ENCODE peak calls at places on chromosome 1, in ten cellular contexts. One of them, this sample, is unnamed.

GRCh38 chr1:229027158-229027557 is 243.8 kb upstream of the RAB4A start:
- DNase-seq in esophagus muscularis mucosa: no peak
- DNase-seq in H1: no peak
- DNase-seq in body of pancreas: no peak
- DNase-seq in ovary: no peak
- DNase-seq in esophagus squamous epithelium: no peak
- DNase-seq in IMR-90: no peak
- DNase-seq in transverse colon: no peak
- DNase-seq in K562: no peak
- DNase-seq in Peyer's patch: no peak
- DNase-seq in this sample: no peak

GRCh38 chr1:160177231-160177630 is 13.1 kb upstream of the CASQ1 start:
- DNase-seq in esophagus squamous epithelium: no peak
- DNase-seq in H1: no peak
- DNase-seq in K562: no peak
- DNase-seq in esophagus muscularis mucosa: no peak
- DNase-seq in IMR-90: no peak
- DNase-seq in ovary: no peak
- DNase-seq in Peyer's patch: no peak
- DNase-seq in body of pancreas: no peak
- DNase-seq in transverse colon: no peak
- DNase-seq in this sample: no peak

GRCh38 chr1:199113265-199113869 is 474.5 kb downstream of the PTPRC start:
- DNase-seq in esophagus squamous epithelium: no peak
- DNase-seq in transverse colon: peak; percentile 54
- DNase-seq in esophagus muscularis mucosa: no peak
- DNase-seq in H1: peak; percentile 38
- DNase-seq in Peyer's patch: peak; percentile 58
- DNase-seq in K562: no peak
- DNase-seq in ovary: no peak
- DNase-seq in IMR-90: peak; percentile 82
- DNase-seq in body of pancreas: peak; percentile 63
- DNase-seq in this sample: peak; percentile 34

GRCh38 chr1:182245040-182245439 is 146.6 kb downstream of the GLUL start:
- DNase-seq in K562: no peak
- DNase-seq in transverse colon: no peak
- DNase-seq in IMR-90: no peak
- DNase-seq in Peyer's patch: no peak
- DNase-seq in esophagus muscularis mucosa: no peak
- DNase-seq in body of pancreas: no peak
- DNase-seq in ovary: no peak
- DNase-seq in esophagus squamous epithelium: no peak
- DNase-seq in H1: no peak
- DNase-seq in this sample: no peak

GRCh38 chr1:7568901-7569524 is 202.1 kb upstream of the VAMP3 start:
- DNase-seq in IMR-90: no peak
- DNase-seq in esophagus squamous epithelium: no peak
- DNase-seq in body of pancreas: no peak
- DNase-seq in ovary: no peak
- DNase-seq in Peyer's patch: no peak
- DNase-seq in transverse colon: no peak
- DNase-seq in H1: no peak
- DNase-seq in esophagus muscularis mucosa: no peak
- DNase-seq in K562: no peak
- DNase-seq in this sample: no peak

GRCh38 chr1:205424881-205425635 is 3.2 kb upstream of the LEMD1 start:
- DNase-seq in H1: no peak
- DNase-seq in K562: no peak
- DNase-seq in transverse colon: no peak
- DNase-seq in IMR-90: no peak
- DNase-seq in Peyer's patch: no peak
- DNase-seq in ovary: no peak
- DNase-seq in esophagus squamous epithelium: no peak
- DNase-seq in body of pancreas: no peak
- DNase-seq in esophagus muscularis mucosa: no peak
- DNase-seq in this sample: no peak

GRCh38 chr1:212284332-212284743 is 872 bp upstream of the PPP2R5A start:
- DNase-seq in H1: no peak
- DNase-seq in esophagus muscularis mucosa: no peak
- DNase-seq in transverse colon: no peak
- DNase-seq in ovary: no peak
- DNase-seq in body of pancreas: no peak
- DNase-seq in IMR-90: peak; percentile 16
- DNase-seq in Peyer's patch: no peak
- DNase-seq in esophagus squamous epithelium: no peak
- DNase-seq in K562: no peak
- DNase-seq in this sample: no peak

GRCh38 chr1:53562256-53562982 is 103.2 kb downstream of the DMRTB1 start:
- DNase-seq in ovary: no peak
- DNase-seq in Peyer's patch: peak; percentile 36
- DNase-seq in esophagus squamous epithelium: no peak
- DNase-seq in IMR-90: peak; percentile 30
- DNase-seq in body of pancreas: no peak
- DNase-seq in transverse colon: peak; percentile 2
- DNase-seq in esophagus muscularis mucosa: no peak
- DNase-seq in H1: no peak
- DNase-seq in K562: no peak
- DNase-seq in this sample: no peak

GRCh38 chr1:94335950-94336349 is 82.2 kb upstream of the ABCD3 start:
- DNase-seq in esophagus muscularis mucosa: no peak
- DNase-seq in body of pancreas: peak; percentile 82
- DNase-seq in ovary: peak; percentile 73
- DNase-seq in esophagus squamous epithelium: peak; percentile 14
- DNase-seq in H1: no peak
- DNase-seq in IMR-90: peak; percentile 95
- DNase-seq in transverse colon: peak; percentile 70
- DNase-seq in Peyer's patch: peak; percentile 79
- DNase-seq in K562: peak; percentile 27
- DNase-seq in this sample: peak; percentile 73

GRCh38 chr1:58082596-58082995 is 463.9 kb downstream of the OMA1 start:
- DNase-seq in esophagus muscularis mucosa: no peak
- DNase-seq in H1: no peak
- DNase-seq in IMR-90: no peak
- DNase-seq in K562: no peak
- DNase-seq in ovary: no peak
- DNase-seq in transverse colon: no peak
- DNase-seq in Peyer's patch: no peak
- DNase-seq in esophagus squamous epithelium: no peak
- DNase-seq in body of pancreas: no peak
- DNase-seq in this sample: no peak

GRCh38 chr1:32538887-32539583 is at the start of gene ZBTB8A:
- DNase-seq in transverse colon: peak; percentile 64
- DNase-seq in esophagus muscularis mucosa: no peak
- DNase-seq in ovary: peak; percentile 38
- DNase-seq in Peyer's patch: peak; percentile 53
- DNase-seq in esophagus squamous epithelium: no peak
- DNase-seq in H1: peak; percentile 15
- DNase-seq in body of pancreas: peak; percentile 68
- DNase-seq in K562: no peak
- DNase-seq in IMR-90: peak; percentile 52
- DNase-seq in this sample: peak; percentile 50

GRCh38 chr1:226659641-226660040 is 79.4 kb downstream of the ITPKB start:
- DNase-seq in esophagus squamous epithelium: no peak
- DNase-seq in body of pancreas: no peak
- DNase-seq in IMR-90: no peak
- DNase-seq in ovary: no peak
- DNase-seq in K562: no peak
- DNase-seq in esophagus muscularis mucosa: no peak
- DNase-seq in transverse colon: no peak
- DNase-seq in Peyer's patch: no peak
- DNase-seq in H1: no peak
- DNase-seq in this sample: no peak

GRCh38 chr1:230867119-230867902 is 1.0 kb downstream of the C1orf198 start:
- DNase-seq in transverse colon: no peak
- DNase-seq in H1: no peak
- DNase-seq in IMR-90: no peak
- DNase-seq in Peyer's patch: no peak
- DNase-seq in ovary: no peak
- DNase-seq in esophagus squamous epithelium: no peak
- DNase-seq in body of pancreas: no peak
- DNase-seq in esophagus muscularis mucosa: no peak
- DNase-seq in K562: no peak
- DNase-seq in this sample: no peak

GRCh38 chr1:16082283-16083038 is 9.0 kb upstream of the FAM131C start:
- DNase-seq in IMR-90: peak; percentile 55
- DNase-seq in esophagus muscularis mucosa: no peak
- DNase-seq in body of pancreas: peak; percentile 74
- DNase-seq in transverse colon: peak; percentile 82
- DNase-seq in ovary: no peak
- DNase-seq in K562: peak; percentile 85
- DNase-seq in esophagus squamous epithelium: no peak
- DNase-seq in Peyer's patch: peak; percentile 87
- DNase-seq in H1: peak; percentile 57
- DNase-seq in this sample: peak; percentile 83

GRCh38 chr1:40315239-40315794 is 1.8 kb downstream of the COL9A2 start:
- DNase-seq in ovary: peak; percentile 58
- DNase-seq in K562: peak; percentile 90
- DNase-seq in Peyer's patch: peak; percentile 92
- DNase-seq in esophagus muscularis mucosa: peak; percentile 96
- DNase-seq in transverse colon: peak; percentile 87
- DNase-seq in IMR-90: peak; percentile 83
- DNase-seq in esophagus squamous epithelium: peak; percentile 46
- DNase-seq in H1: peak; percentile 76
- DNase-seq in body of pancreas: peak; percentile 79
- DNase-seq in this sample: peak; percentile 83

GRCh38 chr1:26700711-26701110 is 4.9 kb downstream of the ARID1A start:
- DNase-seq in body of pancreas: no peak
- DNase-seq in transverse colon: no peak
- DNase-seq in K562: no peak
- DNase-seq in IMR-90: peak; percentile 60
- DNase-seq in H1: no peak
- DNase-seq in esophagus muscularis mucosa: no peak
- DNase-seq in ovary: no peak
- DNase-seq in Peyer's patch: no peak
- DNase-seq in esophagus squamous epithelium: no peak
- DNase-seq in this sample: no peak

GRCh38 chr1:245858683-245859509 is 648.2 kb downstream of the SMYD3 start:
- DNase-seq in transverse colon: no peak
- DNase-seq in K562: no peak
- DNase-seq in Peyer's patch: no peak
- DNase-seq in body of pancreas: no peak
- DNase-seq in ovary: no peak
- DNase-seq in IMR-90: peak; percentile 72
- DNase-seq in esophagus squamous epithelium: no peak
- DNase-seq in H1: no peak
- DNase-seq in esophagus muscularis mucosa: no peak
- DNase-seq in this sample: no peak

GRCh38 chr1:59375321-59376220 is 78.7 kb downstream of the FGGY start:
- DNase-seq in Peyer's patch: no peak
- DNase-seq in K562: no peak
- DNase-seq in H1: no peak
- DNase-seq in IMR-90: peak; percentile 98
- DNase-seq in esophagus muscularis mucosa: no peak
- DNase-seq in esophagus squamous epithelium: no peak
- DNase-seq in transverse colon: no peak
- DNase-seq in ovary: no peak
- DNase-seq in body of pancreas: no peak
- DNase-seq in this sample: no peak

GRCh38 chr1:196144588-196144987 is 463.7 kb downstream of the KCNT2 start:
- DNase-seq in Peyer's patch: no peak
- DNase-seq in IMR-90: no peak
- DNase-seq in esophagus squamous epithelium: no peak
- DNase-seq in K562: no peak
- DNase-seq in transverse colon: no peak
- DNase-seq in ovary: no peak
- DNase-seq in body of pancreas: no peak
- DNase-seq in esophagus muscularis mucosa: no peak
- DNase-seq in H1: no peak
- DNase-seq in this sample: no peak

GRCh38 chr1:119544165-119544762 is 37.3 kb downstream of the HSD3B1 start:
- DNase-seq in IMR-90: no peak
- DNase-seq in esophagus squamous epithelium: no peak
- DNase-seq in transverse colon: peak; percentile 13
- DNase-seq in H1: no peak
- DNase-seq in K562: peak; percentile 23
- DNase-seq in body of pancreas: peak; percentile 31
- DNase-seq in esophagus muscularis mucosa: no peak
- DNase-seq in Peyer's patch: peak; percentile 65
- DNase-seq in ovary: no peak
- DNase-seq in this sample: no peak
- TF ChIP-seq CTCF in IMR-90: peak; percentile 9
- TF ChIP-seq CTCF in esophagus squamous epithelium: peak; percentile 19
- TF ChIP-seq CTCF in transverse colon: peak; percentile 21
- TF ChIP-seq CTCF in H1: peak; percentile 71
- TF ChIP-seq CTCF in K562: peak; percentile 60
- TF ChIP-seq CTCF in body of pancreas: no peak
- TF ChIP-seq CTCF in esophagus muscularis mucosa: no peak
- TF ChIP-seq CTCF in Peyer's patch: peak; percentile 48
- TF ChIP-seq CTCF in ovary: no peak
- TF ChIP-seq CTCF in this sample: no peak

GRCh38 chr1:21539933-21540332 is 30.7 kb downstream of the ALPL start:
- DNase-seq in esophagus squamous epithelium: no peak
- DNase-seq in ovary: no peak
- DNase-seq in esophagus muscularis mucosa: no peak
- DNase-seq in body of pancreas: peak; percentile 10
- DNase-seq in IMR-90: no peak
- DNase-seq in transverse colon: peak; percentile 22
- DNase-seq in K562: peak; percentile 43
- DNase-seq in Peyer's patch: no peak
- DNase-seq in H1: no peak
- DNase-seq in this sample: peak; percentile 36
- TF ChIP-seq POLR2A in esophagus squamous epithelium: no peak
- TF ChIP-seq POLR2A in ovary: no peak
- TF ChIP-seq POLR2A in esophagus muscularis mucosa: no peak
- TF ChIP-seq POLR2A in body of pancreas: no peak
- TF ChIP-seq POLR2A in IMR-90: no peak
- TF ChIP-seq POLR2A in transverse colon: no peak
- TF ChIP-seq POLR2A in K562: no peak
- TF ChIP-seq POLR2A in Peyer's patch: no peak
- TF ChIP-seq POLR2A in H1: no peak
- TF ChIP-seq POLR2A in this sample: no peak

GRCh38 chr1:55211456-55211855 is 3.7 kb downstream of the USP24 start:
- DNase-seq in IMR-90: peak; percentile 44
- DNase-seq in K562: no peak
- DNase-seq in body of pancreas: no peak
- DNase-seq in H1: no peak
- DNase-seq in Peyer's patch: no peak
- DNase-seq in esophagus squamous epithelium: no peak
- DNase-seq in esophagus muscularis mucosa: no peak
- DNase-seq in ovary: no peak
- DNase-seq in transverse colon: no peak
- DNase-seq in this sample: no peak
- H3K4me1 ChIP-seq in IMR-90: peaks cover 10% of the 10 kb centered on the region
- H3K4me1 ChIP-seq in K562: peaks cover 15% of the 10 kb centered on the region
- H3K4me1 ChIP-seq in body of pancreas: peaks cover 56% of the 10 kb centered on the region
- H3K4me1 ChIP-seq in H1: peaks cover 7% of the 10 kb centered on the region
- H3K4me1 ChIP-seq in Peyer's patch: peaks cover 19% of the 10 kb centered on the region
- H3K4me1 ChIP-seq in esophagus squamous epithelium: peaks cover 21% of the 10 kb centered on the region
- H3K4me1 ChIP-seq in esophagus muscularis mucosa: peaks cover 53% of the 10 kb centered on the region
- H3K4me1 ChIP-seq in ovary: peaks cover 7% of the 10 kb centered on the region
- H3K4me1 ChIP-seq in transverse colon: peaks cover 50% of the 10 kb centered on the region
- H3K4me1 ChIP-seq in this sample: peaks cover 82% of the 10 kb centered on the region

DNA sequence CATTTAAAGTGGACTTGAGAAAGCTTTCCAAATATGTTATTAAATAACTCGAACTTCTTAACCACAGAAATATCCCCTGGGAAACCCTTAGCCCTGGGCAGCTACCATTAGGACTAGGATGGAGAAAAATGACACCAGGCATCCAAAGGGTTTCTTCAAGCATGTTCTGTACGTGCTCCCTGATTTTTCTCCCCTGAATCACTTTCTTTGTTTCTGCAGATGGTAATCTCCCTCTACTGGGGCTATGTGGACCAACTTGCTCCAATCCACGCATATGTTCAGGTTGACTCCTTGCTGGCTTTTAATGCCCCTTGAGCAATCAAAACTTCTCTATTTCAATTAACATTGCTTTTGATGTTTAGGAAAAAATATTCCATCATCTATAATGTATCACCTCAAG is 312.7 kb upstream of the C1orf87 start:
- DNase-seq in K562: no peak
- DNase-seq in H1: no peak
- DNase-seq in body of pancreas: no peak
- DNase-seq in IMR-90: no peak
- DNase-seq in esophagus squamous epithelium: no peak
- DNase-seq in Peyer's patch: no peak
- DNase-seq in ovary: no peak
- DNase-seq in esophagus muscularis mucosa: no peak
- DNase-seq in transverse colon: no peak
- DNase-seq in this sample: no peak
- TF ChIP-seq CTCF in K562: no peak
- TF ChIP-seq CTCF in H1: no peak
- TF ChIP-seq CTCF in body of pancreas: no peak
- TF ChIP-seq CTCF in IMR-90: no peak
- TF ChIP-seq CTCF in esophagus squamous epithelium: no peak
- TF ChIP-seq CTCF in Peyer's patch: no peak
- TF ChIP-seq CTCF in ovary: no peak
- TF ChIP-seq CTCF in esophagus muscularis mucosa: no peak
- TF ChIP-seq CTCF in transverse colon: no peak
- TF ChIP-seq CTCF in this sample: no peak